ENCODE peak calls at places on chromosomes 4 and X, in four cellular contexts. E is osteoblast, R is brain microvascular endothelial cell, F is HCT116. P is an unnamed sample.

GRCh38 chrX:9644335-9644734 is 121.3 kb downstream of the GPR143 start:
- DNase-seq in E (no peak), R (no peak), F (no peak), P (no peak)

GRCh38 chr4:94676910-94677309 is 80.8 kb upstream of the BMPR1B start:
- DNase-seq in E (no peak), R (peak; percentile 61), F (no peak), P (peak; percentile 28)

GRCh38 chr4:97605927-97606326 is 537.3 kb downstream of the STPG2 start:
- DNase-seq in E (no peak), R (no peak), F (no peak), P (no peak)

GRCh38 chr4:21992330-21992729 is 43.8 kb upstream of the KCNIP4 start:
- DNase-seq in E (peak; percentile 34), R (peak; percentile 2), F (no peak), P (no peak)

GRCh38 chrX:129996120-129996519 is 13.7 kb downstream of the BCORL1 start:
- DNase-seq in E (peak; percentile 57), R (peak; percentile 10), F (no peak), P (peak; percentile 79)

GRCh38 chr4:83115000-83115399 is 471 bp upstream of the PLAC8 start:
- DNase-seq in E (peak; percentile 52), R (peak; percentile 16), F (no peak), P (peak; percentile 77)

GRCh38 chr4:145380123-145380522 is 101.5 kb upstream of the SMAD1 start:
- DNase-seq in E (no peak), R (no peak), F (no peak), P (no peak)

GRCh38 chrX:128698528-128698927 is 646.3 kb upstream of the ACTRT1 start:
- DNase-seq in E (no peak), R (no peak), F (no peak), P (no peak)

GRCh38 chr4:128862608-128863313 is 53.3 kb downstream of the JADE1 start:
- DNase-seq in E (no peak), R (no peak), F (no peak), P (no peak)

GRCh38 chrX:70134116-70134477 is 850 bp downstream of the IGBP1 start:
- DNase-seq in E (peak; percentile 62), R (no peak), F (no peak), P (peak; percentile 17)

GRCh38 chrX:67654301-67654700 is 110.5 kb downstream of the AR start:
- DNase-seq in E (no peak), R (no peak), F (no peak), P (no peak)

GRCh38 chr4:7710576-7711329 is 228.9 kb downstream of the AFAP1 start:
- DNase-seq in E (no peak), R (no peak), F (no peak), P (no peak)

GRCh38 chrX:44343412-44343942 is at the start of gene EFHC2:
- DNase-seq in E (peak; percentile 68), R (peak; percentile 13), F (no peak), P (no peak)

GRCh38 chrX:73943900-73944581 is 359.9 kb upstream of the ZCCHC13 start:
- DNase-seq in E (peak; percentile 97), R (peak; percentile 89), F (peak; percentile 70), P (peak; percentile 80)

GRCh38 chr4:74056114-74056857 is 17.8 kb upstream of the CXCL3 start:
- DNase-seq in E (no peak), R (peak; percentile 31), F (peak; percentile 76), P (peak; percentile 52)

GRCh38 chr4:2423695-2424094 is 4.9 kb downstream of the CFAP99 start:
- DNase-seq in E (peak; percentile 51), R (no peak), F (no peak), P (no peak)

GRCh38 chr4:83454626-83455025 is 997 bp downstream of the HELQ start:
- DNase-seq in E (no peak), R (peak; percentile 8), F (no peak), P (peak; percentile 20)

GRCh38 chr4:42401171-42401570 is 3.9 kb downstream of the SHISA3 start:
- DNase-seq in E (no peak), R (no peak), F (no peak), P (no peak)

GRCh38 chr4:99356992-99357391 is 4.4 kb upstream of the ADH1C start:
- DNase-seq in E (no peak), R (no peak), F (no peak), P (no peak)

GRCh38 chrX:46260502-46260901 is 284.7 kb downstream of the ZNF674 start:
- DNase-seq in E (no peak), R (no peak), F (no peak), P (no peak)

GRCh38 chr4:109155682-109156243 is 146.7 kb downstream of the COL25A1 start:
- DNase-seq in E (no peak), R (no peak), F (no peak), P (peak; percentile 9)

GRCh38 chr4:93072292-93072691 is 756.3 kb upstream of the ATOH1 start:
- DNase-seq in E (no peak), R (no peak), F (no peak), P (no peak)
- TF ChIP-seq CTCF in E (no peak), R (no peak), F (no peak), P (no peak)

GRCh38 chr4:122652379-122652778 is 31.5 kb upstream of the IL21 start:
- DNase-seq in E (peak; percentile 54), R (peak; percentile 79), F (peak; percentile 60), P (peak; percentile 85)
- TF ChIP-seq CTCF in E (peak; percentile 65), R (peak; percentile 76), F (peak; percentile 25), P (peak; percentile 69)

GRCh38 chr4:56626963-56627362 is 54.1 kb downstream of the HOPX start:
- DNase-seq in E (no peak), R (no peak), F (no peak), P (no peak)
- TF ChIP-seq CTCF in E (no peak), R (peak; percentile 26), F (no peak), P (no peak)

GRCh38 chrX:1657367-1658082 is 42.7 kb downstream of the ASMT start:
- DNase-seq in E (no peak), R (no peak), F (no peak), P (peak; percentile 34)
- TF ChIP-seq CTCF in E (no peak), R (no peak), F (no peak), P (no peak)

DNA sequence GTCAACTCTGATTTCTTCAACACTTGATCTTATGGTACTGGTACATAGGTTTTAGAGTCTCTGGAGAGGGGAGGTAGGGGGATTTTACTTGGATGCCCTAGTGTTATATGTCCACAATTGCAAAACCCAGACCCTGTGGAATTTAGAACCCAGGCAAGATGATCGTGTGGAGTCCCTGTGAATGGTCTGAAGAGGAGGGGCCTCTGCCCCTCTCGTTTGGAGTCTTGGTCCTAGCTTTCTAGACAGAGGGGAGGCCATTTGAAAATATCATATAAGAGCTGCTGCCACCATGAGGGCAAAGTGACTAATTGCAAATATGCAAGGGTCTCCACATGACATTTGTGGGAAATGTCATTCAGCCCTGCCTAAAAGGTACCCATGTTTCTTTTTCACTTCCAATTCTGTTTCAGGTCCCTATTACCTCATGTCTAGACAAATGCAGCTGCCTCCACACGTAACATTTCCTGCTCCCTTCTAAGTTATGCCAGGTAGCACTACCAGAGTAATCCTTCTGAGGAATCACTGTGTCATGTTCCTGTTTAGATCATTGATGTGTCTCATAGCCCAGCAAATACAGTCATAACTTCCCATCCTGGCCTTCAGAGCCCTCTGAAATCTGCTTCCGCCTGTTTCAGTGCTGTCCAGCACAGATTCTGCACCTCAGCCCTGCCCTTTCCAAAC is 126.8 kb downstream of the KLHL8 start:
- DNase-seq in E (peak; percentile 42), R (peak; percentile 43), F (peak; percentile 23), P (no peak)
- TF ChIP-seq CTCF in E (peak; percentile 64), R (peak; percentile 68), F (peak; percentile 63), P (peak; percentile 36)

GRCh38 chr4:86497131-86497530 is 97.0 kb upstream of the PTPN13 start:
- DNase-seq in E (no peak), R (no peak), F (no peak), P (peak; percentile 35)
- TF ChIP-seq CTCF in E (no peak), R (no peak), F (no peak), P (no peak)

GRCh38 chr4:72283357-72283756 is 251.6 kb downstream of the NPFFR2 start:
- DNase-seq in E (no peak), R (no peak), F (no peak), P (no peak)

GRCh38 chr4:72280252-72280651 is 248.5 kb downstream of the NPFFR2 start:
- DNase-seq in E (no peak), R (no peak), F (no peak), P (no peak)

GRCh38 chr4:72290737-72291136 is 258.9 kb downstream of the NPFFR2 start:
- DNase-seq in E (no peak), R (no peak), F (no peak), P (no peak)

GRCh38 chr4:72286185-72286584 is 254.4 kb downstream of the NPFFR2 start:
- DNase-seq in E (no peak), R (no peak), F (no peak), P (peak; percentile 15)
- TF ChIP-seq CTCF in E (peak; percentile 40), R (no peak), F (no peak), P (no peak)

GRCh38 chr4:16508968-16509367 is 282.7 kb upstream of the TAPT1 start:
- DNase-seq in E (no peak), R (peak; percentile 18), F (no peak), P (peak; percentile 11)
- TF ChIP-seq CTCF in E (peak; percentile 39), R (peak; percentile 36), F (no peak), P (peak; percentile 22)

P was measured in foreskin fibroblast.